ENCODE peak calls at places on chromosomes 12 and 14, in six cellular contexts. One of them, this sample, is unnamed.

GRCh38 chr14:22900088-22900799 is 17.2 kb downstream of the REM2 start:
- DNase-seq in GM04504: peak
- DNase-seq in HFFc6: peak
- DNase-seq in thoracic aorta: no peak
- DNase-seq in effector memory CD4-positive, alpha-beta T cell: no peak
- DNase-seq in IMR-90: peak
- DNase-seq in this sample: peak

GRCh38 chr12:6201199-6201608 is 1.0 kb downstream of the CD9 start:
- DNase-seq in GM04504: no peak
- DNase-seq in HFFc6: no peak
- DNase-seq in thoracic aorta: no peak
- DNase-seq in effector memory CD4-positive, alpha-beta T cell: no peak
- DNase-seq in IMR-90: no peak
- DNase-seq in this sample: no peak

GRCh38 chr14:72518809-72519377 is 375.0 kb downstream of the DPF3 start:
- DNase-seq in GM04504: no peak
- DNase-seq in HFFc6: no peak
- DNase-seq in thoracic aorta: no peak
- DNase-seq in effector memory CD4-positive, alpha-beta T cell: no peak
- DNase-seq in IMR-90: no peak
- DNase-seq in this sample: no peak

GRCh38 chr14:104335611-104336010 is 197.2 kb downstream of the KIF26A start:
- DNase-seq in GM04504: no peak
- DNase-seq in HFFc6: no peak
- DNase-seq in thoracic aorta: no peak
- DNase-seq in effector memory CD4-positive, alpha-beta T cell: no peak
- DNase-seq in IMR-90: no peak
- DNase-seq in this sample: no peak

GRCh38 chr12:98456583-98457573 is 58.5 kb upstream of the TMPO start:
- DNase-seq in GM04504: no peak
- DNase-seq in HFFc6: no peak
- DNase-seq in thoracic aorta: no peak
- DNase-seq in effector memory CD4-positive, alpha-beta T cell: no peak
- DNase-seq in IMR-90: peak
- DNase-seq in this sample: peak

GRCh38 chr12:3795096-3795799 is 42.3 kb upstream of the CRACR2A start:
- DNase-seq in GM04504: no peak
- DNase-seq in HFFc6: no peak
- DNase-seq in thoracic aorta: no peak
- DNase-seq in effector memory CD4-positive, alpha-beta T cell: no peak
- DNase-seq in IMR-90: no peak
- DNase-seq in this sample: no peak

GRCh38 chr12:591167-591570 is 72.1 kb downstream of the NINJ2 start:
- DNase-seq in GM04504: no peak
- DNase-seq in HFFc6: no peak
- DNase-seq in thoracic aorta: no peak
- DNase-seq in effector memory CD4-positive, alpha-beta T cell: no peak
- DNase-seq in IMR-90: no peak
- DNase-seq in this sample: no peak

GRCh38 chr14:31142455-31143087 is 65.0 kb downstream of the HECTD1 start:
- DNase-seq in GM04504: no peak
- DNase-seq in HFFc6: no peak
- DNase-seq in thoracic aorta: no peak
- DNase-seq in effector memory CD4-positive, alpha-beta T cell: no peak
- DNase-seq in IMR-90: no peak
- DNase-seq in this sample: no peak

GRCh38 chr12:66674495-66675122 is 4.3 kb downstream of the GRIP1 start:
- DNase-seq in GM04504: no peak
- DNase-seq in HFFc6: no peak
- DNase-seq in thoracic aorta: no peak
- DNase-seq in effector memory CD4-positive, alpha-beta T cell: no peak
- DNase-seq in IMR-90: no peak
- DNase-seq in this sample: no peak

GRCh38 chr12:55258288-55258687 is 13.9 kb downstream of the OR6C74 start:
- DNase-seq in GM04504: no peak
- DNase-seq in HFFc6: no peak
- DNase-seq in thoracic aorta: no peak
- DNase-seq in effector memory CD4-positive, alpha-beta T cell: no peak
- DNase-seq in IMR-90: no peak
- DNase-seq in this sample: no peak

GRCh38 chr12:120231316-120232011 is 30.6 kb upstream of the RPLP0 start:
- DNase-seq in GM04504: peak
- DNase-seq in HFFc6: peak
- DNase-seq in thoracic aorta: peak
- DNase-seq in effector memory CD4-positive, alpha-beta T cell: peak
- DNase-seq in IMR-90: peak
- DNase-seq in this sample: no peak

GRCh38 chr14:80428171-80428570 is 216.9 kb upstream of the DIO2 start:
- DNase-seq in GM04504: no peak
- DNase-seq in HFFc6: no peak
- DNase-seq in thoracic aorta: no peak
- DNase-seq in effector memory CD4-positive, alpha-beta T cell: no peak
- DNase-seq in IMR-90: peak
- DNase-seq in this sample: no peak

GRCh38 chr12:104456417-104456949 is at the start of gene CHST11:
- DNase-seq in GM04504: peak
- DNase-seq in HFFc6: peak
- DNase-seq in thoracic aorta: peak
- DNase-seq in effector memory CD4-positive, alpha-beta T cell: peak
- DNase-seq in IMR-90: peak
- DNase-seq in this sample: peak

GRCh38 chr12:112602150-112602549 is 183.4 kb downstream of the PTPN11 start:
- DNase-seq in GM04504: no peak
- DNase-seq in HFFc6: no peak
- DNase-seq in thoracic aorta: no peak
- DNase-seq in effector memory CD4-positive, alpha-beta T cell: no peak
- DNase-seq in IMR-90: no peak
- DNase-seq in this sample: no peak

GRCh38 chr12:57018906-57019305 is 2.6 kb upstream of the TAC3 start:
- DNase-seq in GM04504: no peak
- DNase-seq in HFFc6: no peak
- DNase-seq in thoracic aorta: no peak
- DNase-seq in effector memory CD4-positive, alpha-beta T cell: no peak
- DNase-seq in IMR-90: no peak
- DNase-seq in this sample: no peak

GRCh38 chr12:19639781-19640180 is 200.5 kb downstream of the AEBP2 start:
- DNase-seq in GM04504: no peak
- DNase-seq in HFFc6: no peak
- DNase-seq in thoracic aorta: no peak
- DNase-seq in effector memory CD4-positive, alpha-beta T cell: no peak
- DNase-seq in IMR-90: no peak
- DNase-seq in this sample: no peak

GRCh38 chr14:62017651-62018230 is 255.5 kb downstream of the SNAPC1 start:
- DNase-seq in GM04504: no peak
- DNase-seq in HFFc6: no peak
- DNase-seq in thoracic aorta: no peak
- DNase-seq in effector memory CD4-positive, alpha-beta T cell: no peak
- DNase-seq in IMR-90: no peak
- DNase-seq in this sample: no peak

GRCh38 chr12:120710805-120711296 is 593 bp downstream of the UNC119B start:
- DNase-seq in GM04504: no peak
- DNase-seq in HFFc6: no peak
- DNase-seq in thoracic aorta: no peak
- DNase-seq in effector memory CD4-positive, alpha-beta T cell: no peak
- DNase-seq in IMR-90: no peak
- DNase-seq in this sample: peak

GRCh38 chr12:121866331-121866730 is 7.7 kb upstream of the HPD start:
- DNase-seq in GM04504: no peak
- DNase-seq in HFFc6: no peak
- DNase-seq in thoracic aorta: no peak
- DNase-seq in effector memory CD4-positive, alpha-beta T cell: no peak
- DNase-seq in IMR-90: peak
- DNase-seq in this sample: no peak

GRCh38 chr12:25504744-25505143 is 48.3 kb downstream of the LMNTD1 start:
- DNase-seq in GM04504: no peak
- DNase-seq in HFFc6: no peak
- DNase-seq in thoracic aorta: no peak
- DNase-seq in effector memory CD4-positive, alpha-beta T cell: no peak
- DNase-seq in IMR-90: no peak
- DNase-seq in this sample: no peak

GRCh38 chr14:97187916-97188315 is 390.7 kb downstream of the VRK1 start:
- DNase-seq in GM04504: no peak
- DNase-seq in HFFc6: no peak
- DNase-seq in thoracic aorta: no peak
- DNase-seq in effector memory CD4-positive, alpha-beta T cell: no peak
- DNase-seq in IMR-90: no peak
- DNase-seq in this sample: no peak

GRCh38 chr12:48183876-48184548 is 568 bp downstream of the CCDC184 start:
- DNase-seq in GM04504: no peak
- DNase-seq in HFFc6: no peak
- DNase-seq in thoracic aorta: no peak
- DNase-seq in effector memory CD4-positive, alpha-beta T cell: no peak
- DNase-seq in IMR-90: no peak
- DNase-seq in this sample: peak